ENCODE peak calls at places on chromosomes 6 and 20, in ten cellular contexts. O is sigmoid colon; F is CD8-positive, alpha-beta memory T cell; N is CD8-positive, alpha-beta T cell; D is cardiac muscle cell; U is stomach; W is WERI-Rb-1; Y is uterus; E is adipocyte; X is heart left ventricle. P is an unnamed sample.

GRCh38 chr6:13733178-13733851 is 21.7 kb upstream of the RANBP9 start:
- DNase-seq in O (peak; percentile 98), F (no peak), N (no peak), D (peak; percentile 95), U (peak; percentile 44), W (no peak), Y (peak; percentile 87), E (peak; percentile 83), X (peak; percentile 58), P (no peak)

GRCh38 chr20:32132911-32133549 is 23.5 kb downstream of the TM9SF4 start:
- DNase-seq in O (peak; percentile 27), F (no peak), N (no peak), D (no peak), U (no peak), W (no peak), Y (no peak), E (no peak), X (no peak), P (no peak)

GRCh38 chr6:132298344-132298949 is 102.8 kb downstream of the MOXD1 start:
- DNase-seq in O (no peak), F (no peak), N (peak; percentile 6), D (peak; percentile 70), U (peak; percentile 72), W (peak; percentile 60), Y (no peak), E (peak; percentile 85), X (no peak), P (no peak)

GRCh38 chr6:122736166-122736565 is 43.4 kb upstream of the FABP7 start:
- DNase-seq in O (no peak), F (no peak), N (no peak), D (no peak), U (no peak), W (no peak), Y (no peak), E (no peak), X (no peak), P (no peak)

GRCh38 chr20:58697867-58698703 is 5.5 kb downstream of the NPEPL1 start:
- DNase-seq in O (peak; percentile 60), F (no peak), N (no peak), D (no peak), U (no peak), W (no peak), Y (peak; percentile 9), E (no peak), X (no peak), P (no peak)

GRCh38 chr6:123462141-123462540 is 174.6 kb downstream of the TRDN start:
- DNase-seq in O (no peak), F (no peak), N (no peak), D (no peak), U (no peak), W (no peak), Y (no peak), E (no peak), X (no peak), P (no peak)

GRCh38 chr6:30397697-30398096 is 52.7 kb downstream of the RPP21 start:
- DNase-seq in O (no peak), F (no peak), N (no peak), D (no peak), U (no peak), W (peak; percentile 39), Y (no peak), E (no peak), X (no peak), P (no peak)

GRCh38 chr6:128452713-128453112 is 67.7 kb downstream of the PTPRK start:
- DNase-seq in O (no peak), F (no peak), N (no peak), D (no peak), U (no peak), W (no peak), Y (no peak), E (no peak), X (no peak), P (no peak)

GRCh38 chr6:47780510-47781356 is 1.1 kb upstream of the OPN5 start:
- DNase-seq in O (no peak), F (peak; percentile 47), N (no peak), D (peak; percentile 79), U (peak; percentile 30), W (peak; percentile 60), Y (no peak), E (peak; percentile 86), X (peak; percentile 14), P (no peak)

GRCh38 chr6:136014454-136015421 is 163.2 kb downstream of the PDE7B start:
- DNase-seq in O (no peak), F (no peak), N (no peak), D (peak; percentile 99), U (no peak), W (no peak), Y (no peak), E (peak; percentile 96), X (peak; percentile 61), P (no peak)

GRCh38 chr20:33811763-33812672 is 870 bp downstream of the CHMP4B start:
- DNase-seq in O (peak; percentile 88), F (no peak), N (no peak), D (peak; percentile 78), U (peak; percentile 66), W (no peak), Y (peak; percentile 74), E (peak; percentile 92), X (peak; percentile 51), P (peak; percentile 11)

GRCh38 chr6:151087861-151088598 is 151.7 kb upstream of the AKAP12 start:
- DNase-seq in O (no peak), F (no peak), N (no peak), D (peak; percentile 96), U (no peak), W (no peak), Y (peak; percentile 47), E (peak; percentile 54), X (peak; percentile 63), P (no peak)

GRCh38 chr20:4064118-4064962 is 49.0 kb upstream of the RNF24 start:
- DNase-seq in O (peak; percentile 96), F (no peak), N (no peak), D (peak; percentile 95), U (peak; percentile 94), W (no peak), Y (peak; percentile 97), E (peak; percentile 89), X (peak; percentile 94), P (no peak)

GRCh38 chr6:4714961-4715501 is 61.2 kb upstream of the CDYL start:
- DNase-seq in O (no peak), F (no peak), N (no peak), D (no peak), U (no peak), W (no peak), Y (no peak), E (no peak), X (no peak), P (no peak)

GRCh38 chr20:36744764-36745191 is 1.1 kb downstream of the NDRG3 start:
- DNase-seq in O (no peak), F (no peak), N (no peak), D (peak; percentile 43), U (peak; percentile 48), W (peak; percentile 58), Y (peak; percentile 26), E (peak; percentile 23), X (peak; percentile 72), P (no peak)

GRCh38 chr6:157194643-157195042 is 128.7 kb downstream of the TMEM242 start:
- DNase-seq in O (no peak), F (no peak), N (no peak), D (peak; percentile 16), U (no peak), W (no peak), Y (no peak), E (peak; percentile 19), X (no peak), P (no peak)

GRCh38 chr6:137188855-137189254 is 15.4 kb upstream of the IL22RA2 start:
- DNase-seq in O (no peak), F (no peak), N (no peak), D (no peak), U (no peak), W (no peak), Y (no peak), E (no peak), X (no peak), P (no peak)
- H3K9me3 ChIP-seq in O (peaks cover 3% of the 10 kb centered on the region), F (no peaks in the 10 kb centered on the region), N (no peaks in the 10 kb centered on the region), D (peaks cover 3% of the 10 kb centered on the region), U (peaks cover 30% of the 10 kb centered on the region), W (peaks cover 23% of the 10 kb centered on the region), Y (no peaks in the 10 kb centered on the region), E (peaks cover 34% of the 10 kb centered on the region), X (peaks cover 27% of the 10 kb centered on the region), P (peaks cover 2% of the 10 kb centered on the region)

DNA sequence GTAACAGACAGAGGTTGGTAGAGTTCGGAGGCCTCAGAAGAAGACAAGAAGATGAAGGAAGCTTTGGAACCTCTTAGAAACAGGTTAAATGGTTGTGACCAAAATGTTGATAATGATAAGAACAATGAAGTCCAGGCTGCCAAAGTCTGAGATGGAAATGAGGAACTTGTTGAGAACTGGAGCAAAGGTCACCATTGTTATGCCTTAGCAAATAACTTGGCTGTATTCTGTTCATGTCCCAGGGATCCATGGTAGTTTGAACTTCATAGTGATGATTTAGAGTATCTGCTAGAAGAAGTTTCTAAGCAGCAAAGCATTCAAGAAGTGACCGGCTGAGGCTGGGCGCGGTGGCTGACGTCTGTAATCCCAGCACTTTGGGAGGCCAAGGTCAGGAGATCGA is 11.1 kb upstream of the LSM14B start:
- DNase-seq in O (no peak), F (no peak), N (no peak), D (no peak), U (no peak), W (no peak), Y (no peak), E (no peak), X (no peak), P (no peak)
- H3K9me3 ChIP-seq in O (peaks cover 31% of the 10 kb centered on the region), F (peaks cover 38% of the 10 kb centered on the region), N (peaks cover 56% of the 10 kb centered on the region), D (no peaks in the 10 kb centered on the region), U (peaks cover 90% of the 10 kb centered on the region), W (peaks cover 49% of the 10 kb centered on the region), Y (no peaks in the 10 kb centered on the region), E (peaks cover 47% of the 10 kb centered on the region), X (peaks cover 48% of the 10 kb centered on the region), P (peaks cover 5% of the 10 kb centered on the region)

DNA sequence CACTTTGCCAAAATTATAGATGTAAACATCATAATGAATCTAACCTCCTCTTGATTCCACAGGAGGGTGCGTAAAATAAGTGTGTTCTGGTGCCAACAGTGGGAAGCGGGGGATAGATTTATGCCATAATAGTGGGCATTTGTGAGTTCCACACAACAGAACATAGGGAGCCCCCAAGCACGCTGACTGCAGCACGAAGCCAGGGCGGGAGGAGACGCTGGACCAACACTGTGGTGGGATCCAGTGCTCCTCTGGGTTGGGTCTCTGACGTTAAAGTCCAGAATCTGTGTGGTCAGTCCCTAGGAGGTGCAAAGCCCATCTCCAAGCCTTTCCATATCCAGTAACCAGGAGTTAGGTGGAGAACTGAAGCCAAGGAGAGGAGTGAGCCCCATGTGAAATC is 1.8 kb upstream of the TTLL2 start:
- DNase-seq in O (no peak), F (no peak), N (no peak), D (no peak), U (no peak), W (no peak), Y (no peak), E (no peak), X (no peak), P (no peak)
- H3K9me3 ChIP-seq in O (no peaks in the 10 kb centered on the region), F (no peaks in the 10 kb centered on the region), N (no peaks in the 10 kb centered on the region), D (no peaks in the 10 kb centered on the region), U (no peaks in the 10 kb centered on the region), W (no peaks in the 10 kb centered on the region), Y (no peaks in the 10 kb centered on the region), E (no peaks in the 10 kb centered on the region), X (no peaks in the 10 kb centered on the region), P (no peaks in the 10 kb centered on the region)

DNA sequence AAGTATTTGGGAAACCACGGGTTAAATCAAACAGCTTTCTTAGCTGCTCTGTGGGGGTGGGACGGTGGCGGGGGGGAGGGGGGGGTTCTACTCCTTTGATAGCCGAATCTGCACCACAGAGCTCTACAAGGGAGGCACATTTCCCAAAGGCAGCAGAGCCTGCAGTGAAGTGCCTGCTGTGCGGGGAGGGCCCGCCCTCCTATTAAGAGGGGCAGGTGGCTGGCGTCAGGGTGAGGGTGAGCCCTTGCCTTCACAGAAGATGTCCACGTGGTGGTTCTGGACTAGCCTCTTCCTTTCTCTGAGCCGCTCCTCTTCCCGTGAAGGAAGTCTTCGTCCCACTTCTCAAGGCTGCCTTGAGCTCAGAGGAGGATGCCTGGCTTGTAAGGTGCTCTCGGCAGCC is 174.9 kb upstream of the THBS2 start:
- DNase-seq in O (peak; percentile 70), F (no peak), N (no peak), D (peak; percentile 44), U (no peak), W (no peak), Y (peak; percentile 70), E (no peak), X (peak; percentile 26), P (no peak)
- H3K9me3 ChIP-seq in O (peaks cover 10% of the 10 kb centered on the region), F (no peaks in the 10 kb centered on the region), N (no peaks in the 10 kb centered on the region), D (no peaks in the 10 kb centered on the region), U (peaks cover 37% of the 10 kb centered on the region), W (peaks cover 3% of the 10 kb centered on the region), Y (no peaks in the 10 kb centered on the region), E (peaks cover 13% of the 10 kb centered on the region), X (peaks cover 40% of the 10 kb centered on the region), P (peaks cover 3% of the 10 kb centered on the region)